ENCODE peak calls at places on chromosomes 2 and 18, in four cellular contexts. E is astrocyte of the spinal cord, W is adrenal gland, K is NCI-H2171. G is an unnamed sample.

GRCh38 chr2:10741139-10741538 is 19.7 kb downstream of the ATP6V1C2 start:
- DNase-seq in E (no peak), W (no peak), K (no peak), G (peak; percentile 76)

GRCh38 chr2:143083636-143084035 is 45.6 kb upstream of the ARHGAP15 start:
- DNase-seq in E (peak; percentile 83), W (no peak), K (no peak), G (no peak)

GRCh38 chr18:79007440-79007839 is 27.8 kb downstream of the SALL3 start:
- DNase-seq in E (no peak), W (no peak), K (no peak), G (no peak)

GRCh38 chr2:149575277-149575676 is 12.3 kb downstream of the MMADHC start:
- DNase-seq in E (no peak), W (no peak), K (no peak), G (no peak)

GRCh38 chr2:217222511-217222910 is 362.6 kb upstream of the TNP1 start:
- DNase-seq in E (no peak), W (no peak), K (no peak), G (no peak)

GRCh38 chr2:175454953-175455389 is 273.5 kb upstream of the ATP5MC3 start:
- DNase-seq in E (no peak), W (no peak), K (no peak), G (no peak)

GRCh38 chr2:105338020-105338385 is 663 bp downstream of the C2orf49 start:
- DNase-seq in E (no peak), W (no peak), K (no peak), G (no peak)

GRCh38 chr2:237666606-237667005 is 39.2 kb downstream of the LRRFIP1 start:
- DNase-seq in E (no peak), W (no peak), K (no peak), G (no peak)

GRCh38 chr2:222561817-222562424 is 94.0 kb downstream of the FARSB start:
- DNase-seq in E (peak; percentile 63), W (peak; percentile 55), K (no peak), G (peak; percentile 68)

GRCh38 chr2:201643216-201643651 is at the start of gene TMEM237:
- DNase-seq in E (no peak), W (peak; percentile 63), K (peak; percentile 64), G (peak; percentile 42)

GRCh38 chr2:27007416-27008374 is 25.1 kb upstream of the TMEM214 start:
- DNase-seq in E (no peak), W (no peak), K (no peak), G (no peak)

GRCh38 chr2:84052043-84052442 is 407.0 kb downstream of the SUCLG1 start:
- DNase-seq in E (no peak), W (no peak), K (no peak), G (no peak)

GRCh38 chr2:241009601-241010530 is 11.4 kb downstream of the SNED1 start:
- DNase-seq in E (peak; percentile 96), W (peak; percentile 26), K (no peak), G (peak; percentile 78)

GRCh38 chr2:43848174-43848573 is 9.4 kb downstream of the ABCG8 start:
- DNase-seq in E (no peak), W (no peak), K (no peak), G (no peak)

GRCh38 chr2:9710311-9710710 is 79.5 kb upstream of the YWHAQ start:
- DNase-seq in E (no peak), W (no peak), K (no peak), G (peak; percentile 66)

GRCh38 chr2:183614797-183615429 is 490.7 kb downstream of the NUP35 start:
- DNase-seq in E (peak; percentile 66), W (no peak), K (peak; percentile 12), G (no peak)

GRCh38 chr18:36757081-36757480 is 71.7 kb downstream of the TPGS2 start:
- DNase-seq in E (peak; percentile 70), W (no peak), K (peak; percentile 52), G (no peak)

GRCh38 chr18:22504665-22505064 is 87.0 kb upstream of the CTAGE1 start:
- DNase-seq in E (no peak), W (no peak), K (no peak), G (no peak)

GRCh38 chr2:174339971-174340399 is 5.2 kb downstream of the SP9 start:
- DNase-seq in E (no peak), W (no peak), K (no peak), G (no peak)

GRCh38 chr2:206275274-206276160 is 1.1 kb downstream of the ZDBF2 start:
- DNase-seq in E (peak; percentile 40), W (peak; percentile 33), K (peak; percentile 76), G (peak; percentile 65)

GRCh38 chr2:31334311-31335026 is 80.1 kb downstream of the XDH start:
- DNase-seq in E (peak; percentile 53), W (no peak), K (no peak), G (peak; percentile 12)

GRCh38 chr2:224584111-224584764 is 925 bp downstream of the CUL3 start:
- DNase-seq in E (peak; percentile 46), W (peak; percentile 47), K (no peak), G (no peak)

GRCh38 chr2:190582761-190583506 is 48.4 kb upstream of the NEMP2 start:
- DNase-seq in E (no peak), W (no peak), K (no peak), G (no peak)

GRCh38 chr2:48551548-48551947 is 21.6 kb downstream of the STON1 start:
- DNase-seq in E (peak; percentile 54), W (no peak), K (no peak), G (no peak)

GRCh38 chr2:3730646-3731045 is 27.3 kb downstream of the DCDC2C start:
- DNase-seq in E (peak; percentile 9), W (no peak), K (no peak), G (no peak)

GRCh38 chr2:53575606-53576360 is 191.8 kb upstream of the CHAC2 start:
- DNase-seq in E (no peak), W (no peak), K (no peak), G (no peak)

GRCh38 chr18:69689081-69689759 is 258.5 kb downstream of the CD226 start:
- DNase-seq in E (peak; percentile 3), W (no peak), K (no peak), G (no peak)

GRCh38 chr2:165601866-165602636 is 132.6 kb downstream of the CSRNP3 start:
- DNase-seq in E (peak; percentile 36), W (no peak), K (no peak), G (no peak)

GRCh38 chr2:234593636-234594035 is 96.8 kb upstream of the ARL4C start:
- DNase-seq in E (peak; percentile 21), W (no peak), K (no peak), G (no peak)

GRCh38 chr2:20544093-20544747 is 97.3 kb downstream of the RHOB start:
- DNase-seq in E (no peak), W (no peak), K (no peak), G (no peak)

GRCh38 chr2:3631161-3631850 is 26.7 kb upstream of the ALLC start:
- DNase-seq in E (no peak), W (peak; percentile 10), K (no peak), G (no peak)

GRCh38 chr2:88141952-88142351 is 14.1 kb upstream of the FABP1 start:
- DNase-seq in E (no peak), W (no peak), K (no peak), G (no peak)

GRCh38 chr2:9820020-9820973 is 23.0 kb upstream of the TAF1B start:
- DNase-seq in E (peak; percentile 27), W (no peak), K (no peak), G (peak; percentile 92)